ENCODE peak calls at places on chromosomes 13 and 19, in eight cellular contexts. H is NCI-H524 treated with DMSO at 0.1 percent for 48 hours; Y is stimulated activated CD4-positive, alpha-beta T cell treated with anti-CD3 and anti-CD28 coated beads, Interleukin-2, amount 100 ng/mL, for 48 hours; P is effector memory CD4-positive, alpha-beta T cell; E is NCI-H446; G is T-cell; O is activated naive CD8-positive, alpha-beta T cell treated with anti-CD3 and anti-CD28 coated beads, Interleukin-2, amount 50 U/mL, for 24 hours; T is activated CD4-positive, alpha-beta T cell treated with anti-CD3 and anti-CD28 coated beads, Interleukin-2, amount 50 U/mL, for 48 hours. Q is an unnamed sample.

GRCh38 chr19:21474671-21475181 is 30.7 kb upstream of the ZNF429 start:
- DNase-seq in P (peak), Y (peak), E (no peak), G (peak), T (peak), H (no peak), O (peak), Q (no peak)

GRCh38 chr13:104295537-104295936 is 1229.3 kb upstream of the SLC10A2 start:
- DNase-seq in H (no peak), O (no peak), Y (no peak), E (no peak), T (no peak), G (no peak), P (no peak), Q (no peak)

GRCh38 chr19:24166055-24166454 is 79.1 kb downstream of the ZNF254 start:
- DNase-seq in G (no peak), Y (no peak), O (no peak), T (no peak), P (no peak), E (no peak), H (no peak), Q (no peak)

GRCh38 chr13:82062772-82063171 is 1721.8 kb upstream of the SPRY2 start:
- DNase-seq in T (no peak), H (no peak), O (no peak), Y (no peak), G (no peak), E (no peak), P (no peak), Q (no peak)

GRCh38 chr19:38912600-38913514 is 871 bp upstream of the CCER2 start:
- DNase-seq in H (no peak), T (no peak), O (no peak), E (no peak), P (no peak), G (no peak), Y (no peak), Q (no peak)

GRCh38 chr13:100356889-100357288 is 231.7 kb downstream of the GGACT start:
- DNase-seq in H (no peak), O (no peak), Y (no peak), T (no peak), P (no peak), E (no peak), G (no peak), Q (no peak)

GRCh38 chr13:96967248-96967745 is 27.0 kb downstream of the OXGR1 start:
- DNase-seq in T (no peak), Y (no peak), G (no peak), O (no peak), P (no peak), E (no peak), H (no peak), Q (peak)

GRCh38 chr19:48489608-48490216 is 20.5 kb downstream of the CYTH2 start:
- DNase-seq in Y (peak), O (peak), P (peak), T (peak), E (peak), G (peak), H (no peak), Q (peak)

GRCh38 chr19:57241181-57241580 is 749 bp downstream of the ZNF805 start:
- DNase-seq in E (no peak), P (no peak), H (no peak), G (no peak), O (peak), T (no peak), Y (no peak), Q (no peak)

GRCh38 chr13:25798998-25799397 is 252.8 kb downstream of the SHISA2 start:
- DNase-seq in P (no peak), H (no peak), Y (no peak), G (no peak), E (no peak), O (no peak), T (no peak), Q (no peak)

GRCh38 chr13:111462221-111462764 is 141.9 kb downstream of the TEX29 start:
- DNase-seq in O (no peak), Y (no peak), P (no peak), E (no peak), T (no peak), G (no peak), H (no peak), Q (no peak)

GRCh38 chr19:3585301-3586123 is at the start of gene GIPC3:
- DNase-seq in H (no peak), Y (no peak), G (no peak), E (no peak), P (no peak), O (no peak), T (no peak), Q (no peak)

GRCh38 chr19:41542622-41543021 is 33.3 kb upstream of the CEACAM21 start:
- DNase-seq in G (no peak), Y (no peak), O (no peak), H (no peak), E (no peak), P (no peak), T (no peak), Q (no peak)

GRCh38 chr19:14105680-14106079 is 11.9 kb downstream of the PRKACA start:
- DNase-seq in E (no peak), H (no peak), P (no peak), Y (no peak), G (no peak), T (no peak), O (no peak), Q (no peak)

GRCh38 chr13:23547000-23547590 is 23.1 kb upstream of the TNFRSF19 start:
- DNase-seq in O (no peak), P (no peak), H (no peak), Y (no peak), E (no peak), T (no peak), G (no peak), Q (no peak)

GRCh38 chr13:50275392-50276063 is 260.3 kb downstream of the KCNRG start:
- DNase-seq in G (no peak), Y (no peak), H (no peak), O (no peak), E (no peak), T (peak), P (no peak), Q (no peak)

GRCh38 chr19:14183741-14184395 is 22.1 kb downstream of the ADGRL1 start:
- DNase-seq in T (no peak), G (no peak), H (no peak), O (no peak), E (no peak), Y (no peak), P (no peak), Q (no peak)

GRCh38 chr13:105785436-105785835 is 750.0 kb downstream of the EFNB2 start:
- DNase-seq in G (no peak), Y (no peak), P (no peak), E (no peak), H (no peak), O (no peak), T (no peak), Q (no peak)

GRCh38 chr19:12224676-12225075 is 61.8 kb downstream of the ZNF136 start:
- DNase-seq in P (no peak), E (no peak), T (no peak), O (no peak), G (no peak), H (no peak), Y (no peak), Q (no peak)

GRCh38 chr19:4043410-4043809 is 23.3 kb downstream of the ZBTB7A start:
- DNase-seq in E (no peak), Y (no peak), P (no peak), O (no peak), G (no peak), T (no peak), H (no peak), Q (no peak)

GRCh38 chr13:40315416-40316064 is 350.9 kb downstream of the FOXO1 start:
- DNase-seq in O (peak), G (peak), Y (peak), H (no peak), T (peak), E (no peak), P (peak), Q (no peak)

GRCh38 chr13:99063952-99064351 is 86.1 kb upstream of the DOCK9 start:
- DNase-seq in T (no peak), Y (no peak), P (no peak), G (no peak), O (no peak), E (no peak), H (no peak), Q (no peak)

GRCh38 chr19:18017275-18018083 is 9.5 kb downstream of the ARRDC2 start:
- DNase-seq in T (no peak), H (no peak), Y (no peak), E (no peak), P (no peak), O (no peak), G (no peak), Q (no peak)

GRCh38 chr13:36509369-36509768 is 77.1 kb downstream of the CCNA1 start:
- DNase-seq in P (no peak), O (no peak), Y (no peak), G (no peak), H (no peak), E (no peak), T (no peak), Q (no peak)

GRCh38 chr19:2992958-2993357 is 15.6 kb downstream of the TLE6 start:
- DNase-seq in P (no peak), G (no peak), H (no peak), E (no peak), O (no peak), Y (no peak), T (no peak), Q (no peak)

GRCh38 chr13:113639661-113640262 is 18.2 kb downstream of the ATP4B start:
- DNase-seq in H (no peak), P (no peak), E (no peak), O (no peak), T (no peak), Y (no peak), G (no peak), Q (no peak)

GRCh38 chr19:4061178-4061682 is 5.5 kb downstream of the ZBTB7A start:
- DNase-seq in O (no peak), T (no peak), P (peak), E (no peak), G (no peak), H (no peak), Y (no peak), Q (no peak)